ENCODE peak calls at places on chromosome 21, in six cellular contexts. U, A, J, M, Z and X are unnamed samples.

GRCh38 chr21:42164064-42164789 is 54.7 kb upstream of the ABCG1 start:
- DNase-seq in U (peak; percentile 33), A (peak; percentile 72), J (peak; percentile 20), M (peak; percentile 50), Z (peak; percentile 39), X (peak; percentile 38)

GRCh38 chr21:33261635-33262034 is 4.5 kb upstream of the IL10RB start:
- DNase-seq in U (no peak), A (no peak), J (no peak), M (no peak), Z (no peak), X (no peak)

GRCh38 chr21:41396452-41397107 is 29.5 kb upstream of the MX1 start:
- DNase-seq in U (no peak), A (peak; percentile 11), J (peak; percentile 8), M (no peak), Z (no peak), X (no peak)

GRCh38 chr21:17501107-17502006 is 11.5 kb upstream of the CXADR start:
- DNase-seq in U (no peak), A (no peak), J (no peak), M (no peak), Z (no peak), X (no peak)

GRCh38 chr21:44892536-44893277 is 19.2 kb upstream of the PTTG1IP start:
- DNase-seq in U (peak; percentile 81), A (no peak), J (peak; percentile 40), M (no peak), Z (peak; percentile 71), X (peak; percentile 54)

GRCh38 chr21:42797522-42797921 is 81.8 kb downstream of the WDR4 start:
- DNase-seq in U (no peak), A (no peak), J (no peak), M (no peak), Z (no peak), X (no peak)

GRCh38 chr21:45979141-45979631 is 2.4 kb upstream of the COL6A1 start:
- DNase-seq in U (no peak), A (no peak), J (no peak), M (no peak), Z (no peak), X (no peak)

GRCh38 chr21:25912402-25912746 is 177.6 kb downstream of the GABPA start:
- DNase-seq in U (no peak), A (no peak), J (no peak), M (no peak), Z (no peak), X (no peak)

GRCh38 chr21:41318218-41318617 is 1.6 kb downstream of the FAM3B start:
- DNase-seq in U (no peak), A (no peak), J (no peak), M (no peak), Z (no peak), X (no peak)